ENCODE peak calls at places on chromosomes 11 and 22, in seven cellular contexts. D, K, S, T, X, I and E are unnamed samples.
A peak's percentile ranks its signal among the peaks of the same experiment; 100 is the strongest.

GRCh38 chr22:17997456-17997855 is 26.9 kb downstream of the MICAL3 start:
- DNase-seq in S (no peak), D (no peak), I (peak; percentile 95), T (no peak), K (no peak), X (no peak), E (no peak)

GRCh38 chr11:129658558-129658882 is 157.1 kb upstream of the TMEM45B start:
- DNase-seq in S (no peak), X (no peak), K (no peak), I (no peak), D (no peak), T (no peak), E (no peak)

GRCh38 chr22:49553518-49554295 is 274.0 kb downstream of the BRD1 start:
- DNase-seq in S (peak; percentile 26), D (no peak), K (no peak), X (no peak), I (no peak), T (no peak), E (peak; percentile 49)

GRCh38 chr11:117201516-117201866 is 2.3 kb downstream of the TAGLN start:
- DNase-seq in I (no peak), S (peak; percentile 76), D (no peak), X (no peak), T (no peak), K (no peak), E (peak; percentile 10)

GRCh38 chr11:65262381-65262680 is 569 bp downstream of the POLA2 start:
- DNase-seq in S (no peak), X (no peak), T (no peak), I (no peak), D (no peak), K (no peak), E (no peak)

GRCh38 chr22:49616356-49617231 is 211.1 kb downstream of the BRD1 start:
- DNase-seq in I (no peak), K (no peak), X (no peak), D (no peak), S (peak; percentile 36), T (no peak), E (no peak)

GRCh38 chr11:134049303-134049702 is 19.6 kb upstream of the JAM3 start:
- DNase-seq in T (no peak), I (no peak), S (no peak), X (no peak), D (no peak), K (no peak), E (no peak)

GRCh38 chr11:75241036-75241905 is 697 bp downstream of the TPBGL start:
- DNase-seq in X (peak; percentile 54), I (peak; percentile 84), K (peak; percentile 85), S (peak; percentile 94), D (no peak), T (peak; percentile 78), E (peak; percentile 86)

GRCh38 chr22:49739138-49739537 is 88.5 kb downstream of the BRD1 start:
- DNase-seq in T (no peak), K (no peak), D (no peak), I (no peak), X (no peak), S (no peak), E (no peak)

GRCh38 chr11:32972781-32973180 is 42.9 kb upstream of the DEPDC7 start:
- DNase-seq in K (no peak), X (no peak), D (no peak), I (no peak), T (no peak), S (no peak), E (no peak)

GRCh38 chr11:77677138-77677537 is 39.5 kb upstream of the CLNS1A start:
- DNase-seq in I (no peak), K (no peak), T (no peak), D (no peak), S (no peak), X (no peak), E (no peak)

GRCh38 chr11:13316528-13316961 is 39.0 kb downstream of the BMAL1 start:
- DNase-seq in S (peak; percentile 82), X (peak; percentile 39), K (peak; percentile 55), D (no peak), T (no peak), I (no peak), E (no peak)

GRCh38 chr11:122920579-122920978 is 38.0 kb downstream of the JHY start:
- DNase-seq in K (no peak), X (no peak), T (peak; percentile 87), I (no peak), S (no peak), D (no peak), E (no peak)

GRCh38 chr11:12857572-12857971 is 151.5 kb upstream of the RASSF10 start:
- DNase-seq in X (no peak), S (no peak), I (no peak), T (no peak), K (no peak), D (no peak), E (no peak)

GRCh38 chr22:18970180-18970947 is 34.3 kb upstream of the PRODH start:
- DNase-seq in X (no peak), K (no peak), D (no peak), S (no peak), T (peak; percentile 22), I (peak; percentile 43), E (no peak)

GRCh38 chr11:114366331-114367243 is 33.7 kb downstream of the C11orf71 start:
- DNase-seq in K (no peak), T (no peak), D (no peak), S (no peak), X (no peak), I (no peak), E (no peak)

GRCh38 chr11:134454146-134454690 is 42.2 kb upstream of the B3GAT1 start:
- DNase-seq in K (no peak), T (no peak), S (no peak), X (no peak), D (no peak), I (no peak), E (no peak)

GRCh38 chr11:18064035-18064434 is 18.0 kb upstream of the TPH1 start:
- DNase-seq in D (no peak), K (no peak), X (no peak), T (no peak), S (no peak), I (no peak), E (no peak)

GRCh38 chr11:102330226-102330625 is 12.9 kb downstream of the BIRC3 start:
- DNase-seq in S (no peak), T (no peak), X (no peak), I (no peak), D (no peak), K (no peak), E (no peak)

GRCh38 chr11:128133501-128133900 is 453.9 kb downstream of the ETS1 start:
- DNase-seq in T (no peak), S (peak; percentile 56), K (peak; percentile 24), I (no peak), D (no peak), X (no peak), E (no peak)

GRCh38 chr11:66632952-66633351 is 5.6 kb upstream of the RBM4 start:
- DNase-seq in T (no peak), K (no peak), X (no peak), D (no peak), I (no peak), S (no peak), E (no peak)

GRCh38 chr11:46392421-46393230 is 1.1 kb upstream of the CHRM4 start:
- DNase-seq in S (peak; percentile 95), D (no peak), X (peak; percentile 32), I (peak; percentile 77), T (peak; percentile 76), K (peak; percentile 89), E (peak; percentile 83)

GRCh38 chr11:64366751-64367150 is 7.8 kb downstream of the RPS6KA4 start:
- DNase-seq in S (no peak), D (no peak), T (no peak), I (no peak), K (no peak), X (no peak), E (no peak)

GRCh38 chr11:66142370-66143263 is 72.5 kb downstream of the PACS1 start:
- DNase-seq in S (no peak), I (peak; percentile 41), K (no peak), D (no peak), T (no peak), X (no peak), E (no peak)

GRCh38 chr11:128399722-128400121 is 187.6 kb downstream of the ETS1 start:
- DNase-seq in X (no peak), I (no peak), K (no peak), S (no peak), D (no peak), T (no peak), E (no peak)

GRCh38 chr22:44898236-44898635 is 111.6 kb downstream of the PHF21B start:
- DNase-seq in T (no peak), D (no peak), I (no peak), S (peak; percentile 20), K (no peak), X (no peak), E (no peak)

GRCh38 chr11:69114811-69115523 is 40.8 kb upstream of the SMIM38 start:
- DNase-seq in D (no peak), X (no peak), I (no peak), S (peak; percentile 68), K (no peak), T (no peak), E (no peak)

GRCh38 chr11:120703358-120704152 is 192.0 kb downstream of the GRIK4 start:
- DNase-seq in I (no peak), K (no peak), X (no peak), S (no peak), D (no peak), T (no peak), E (no peak)

GRCh38 chr11:8604078-8604723 is 10.2 kb upstream of the STK33 start:
- DNase-seq in I (peak; percentile 60), S (peak; percentile 71), D (no peak), K (peak; percentile 55), X (peak; percentile 100), T (peak; percentile 32), E (no peak)

GRCh38 chr11:31160504-31161422 is 208.8 kb downstream of the DCDC1 start:
- DNase-seq in K (no peak), D (no peak), X (no peak), T (no peak), I (no peak), S (no peak), E (no peak)

GRCh38 chr11:131025020-131025419 is 108.7 kb upstream of the SNX19 start:
- DNase-seq in D (no peak), I (no peak), S (no peak), K (no peak), T (peak; percentile 41), X (no peak), E (no peak)

GRCh38 chr11:210122-210802 is 2.8 kb downstream of the RIC8A start:
- DNase-seq in K (no peak), D (no peak), I (no peak), T (no peak), S (peak; percentile 24), X (no peak), E (no peak)

GRCh38 chr22:19419464-19420178 is 11.9 kb downstream of the HIRA start:
- DNase-seq in I (no peak), X (no peak), D (no peak), K (no peak), S (no peak), T (no peak), E (no peak)

GRCh38 chr11:108754901-108755625 is 90.2 kb downstream of the DDX10 start:
- DNase-seq in K (no peak), T (no peak), I (no peak), X (no peak), D (no peak), S (no peak), E (peak; percentile 7)